ENCODE peak calls at places on chromosomes 16 and 17, in five cellular contexts. Y is GM23248, A is hepatocyte, H is GM23338, B is neural progenitor cell. Z is an unnamed sample.

GRCh38 chr17:40371261-40371929 is 6.9 kb upstream of the GJD3 start:
- DNase-seq in Y (no peak), A (no peak), H (peak; percentile 91), B (no peak), Z (no peak)

GRCh38 chr17:79792984-79793923 is 3.6 kb downstream of the CBX8 start:
- DNase-seq in Y (peak; percentile 89), A (peak; percentile 76), H (peak; percentile 66), B (peak; percentile 68), Z (no peak)

GRCh38 chr16:11374255-11374654 is 29.0 kb downstream of the RMI2 start:
- DNase-seq in Y (no peak), A (peak; percentile 6), H (no peak), B (no peak), Z (no peak)

GRCh38 chr16:86874141-86874540 is 295.8 kb downstream of the FOXL1 start:
- DNase-seq in Y (peak; percentile 41), A (peak; percentile 52), H (peak; percentile 74), B (peak; percentile 58), Z (peak; percentile 53)

GRCh38 chr17:1399366-1399678 is 700 bp downstream of the YWHAE start:
- DNase-seq in Y (no peak), A (peak; percentile 71), H (no peak), B (no peak), Z (no peak)

GRCh38 chr16:25950586-25951201 is 258.9 kb downstream of the HS3ST4 start:
- DNase-seq in Y (no peak), A (no peak), H (peak; percentile 78), B (peak; percentile 69), Z (no peak)

GRCh38 chr17:39924691-39925055 is 2.7 kb downstream of the ORMDL3 start:
- DNase-seq in Y (no peak), A (no peak), H (no peak), B (no peak), Z (no peak)

GRCh38 chr17:74963656-74964055 is 8.9 kb downstream of the HID1 start:
- DNase-seq in Y (no peak), A (no peak), H (peak; percentile 47), B (peak; percentile 35), Z (no peak)

GRCh38 chr17:1883536-1883935 is 53.7 kb downstream of the RPA1 start:
- DNase-seq in Y (no peak), A (no peak), H (no peak), B (no peak), Z (no peak)

GRCh38 chr17:73393962-73394361 is 82.2 kb upstream of the CDC42EP4 start:
- DNase-seq in Y (peak; percentile 26), A (peak; percentile 29), H (peak; percentile 45), B (no peak), Z (peak; percentile 48)

DNA sequence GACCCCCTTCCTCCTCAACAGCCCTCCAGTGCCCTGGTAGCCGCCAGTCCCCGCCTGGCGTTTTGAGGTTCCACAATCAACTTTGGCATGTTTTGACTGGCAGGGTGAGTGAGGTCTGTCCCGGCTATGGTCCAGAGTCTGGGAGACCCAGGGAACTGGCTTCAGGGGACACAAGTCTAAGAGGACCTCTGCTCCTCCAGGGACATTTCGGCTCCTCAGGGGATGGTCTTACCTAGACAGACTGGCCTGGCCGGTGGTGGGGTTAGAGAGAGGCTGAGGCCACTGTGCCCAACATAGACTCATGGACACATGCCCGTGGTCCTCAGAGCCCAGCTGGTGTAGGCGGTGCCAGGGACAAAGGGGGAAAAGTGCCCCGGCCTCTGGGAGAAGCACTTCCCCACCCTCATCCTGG is 2.2 kb downstream of the TMC8 start:
- DNase-seq in Y (no peak), A (no peak), H (no peak), B (no peak), Z (no peak)
- TF ChIP-seq EZH2 in Y (no peak), A (no peak), H (no peak), B (no peak), Z (no peak)

GRCh38 chr17:41666336-41666680 is 22.4 kb upstream of the EIF1 start:
- DNase-seq in Y (peak; percentile 47), A (peak; percentile 75), H (peak; percentile 50), B (peak; percentile 41), Z (peak; percentile 18)

GRCh38 chr17:41664587-41665565 is 23.8 kb upstream of the EIF1 start:
- DNase-seq in Y (no peak), A (no peak), H (no peak), B (no peak), Z (no peak)

GRCh38 chr17:41664172-41664457 is 24.6 kb upstream of the EIF1 start:
- DNase-seq in Y (no peak), A (no peak), H (no peak), B (no peak), Z (no peak)

GRCh38 chr17:41665566-41666335 is 22.9 kb upstream of the EIF1 start:
- DNase-seq in Y (peak; percentile 93), A (peak; percentile 95), H (peak; percentile 91), B (peak; percentile 92), Z (peak; percentile 86)

DNA sequence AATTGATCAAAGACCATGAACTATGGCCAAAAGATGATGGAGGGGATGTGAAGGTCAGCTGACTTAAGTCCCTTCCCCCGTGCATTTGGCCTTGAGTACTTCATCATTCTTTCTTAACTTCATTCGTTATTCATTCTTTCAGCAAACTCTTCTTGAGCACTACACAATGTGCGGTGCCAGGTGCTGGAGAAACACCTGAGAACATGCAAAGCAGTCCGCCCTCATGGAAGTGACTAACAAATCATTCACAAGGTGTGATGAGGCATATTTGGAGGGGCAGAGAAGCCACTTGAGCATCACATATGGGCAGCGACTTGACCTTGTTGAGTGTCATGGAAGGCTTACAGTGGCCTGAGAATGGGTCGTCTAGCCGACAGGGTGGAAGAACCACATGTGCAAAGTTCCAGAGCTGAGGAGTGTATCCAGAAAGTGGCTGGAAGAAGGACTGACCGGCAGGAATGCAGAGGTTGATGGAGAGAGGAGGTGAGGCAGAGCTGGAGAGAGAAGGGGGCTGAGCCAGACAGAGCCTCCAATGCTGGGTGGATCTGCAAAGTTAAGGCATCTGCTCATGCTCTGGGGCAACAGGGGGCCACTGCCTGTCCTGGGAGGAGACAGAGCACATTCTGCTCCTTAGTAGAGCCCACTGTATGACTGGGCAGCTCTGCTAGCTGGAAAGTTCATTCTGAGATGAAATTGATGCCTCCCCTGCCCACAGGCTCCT is 25.1 kb upstream of the EIF1 start:
- DNase-seq in Y (no peak), A (no peak), H (no peak), B (no peak), Z (no peak)
- TF ChIP-seq EZH2phosphoT487 in Y (no peak), A (no peak), H (no peak), B (no peak), Z (no peak)

DNA sequence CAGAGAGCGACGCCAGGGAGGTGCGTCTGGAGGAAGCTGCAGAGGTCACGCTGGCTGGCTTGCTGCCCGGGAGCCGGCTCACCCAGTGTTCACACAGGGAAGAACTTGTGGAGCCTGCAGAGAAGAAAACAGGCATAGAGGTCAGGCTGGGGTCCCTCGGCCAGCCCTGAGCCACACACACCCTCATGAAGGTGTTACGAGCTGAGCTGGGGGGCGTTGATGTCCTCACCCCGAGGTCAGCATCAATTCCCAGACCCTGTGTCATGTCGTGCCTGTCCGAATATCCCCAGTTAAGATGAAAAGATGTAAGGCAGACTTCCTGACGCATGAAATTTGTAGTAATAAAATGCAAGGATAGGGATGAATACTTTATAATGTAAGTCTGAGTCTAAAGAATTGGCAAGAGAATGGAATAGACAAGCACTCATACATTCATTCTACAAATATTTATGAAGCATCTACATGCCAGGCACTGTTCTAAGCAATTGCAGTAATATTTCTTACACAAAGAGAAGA is 77.1 kb downstream of the USP31 start:
- DNase-seq in Y (peak; percentile 90), A (no peak), H (no peak), B (no peak), Z (peak; percentile 29)
- H3K4me2 ChIP-seq in Y (peak overlapping the region; percentile 64), A (no peak overlapping the region), H (no peak overlapping the region), B (no peak overlapping the region), Z (no peak overlapping the region)

GRCh38 chr17:22464041-22464440 is 771.7 kb downstream of the KCNJ18 start:
- DNase-seq in Y (no peak), A (no peak), H (no peak), B (no peak), Z (no peak)
- TF ChIP-seq EZH2 in Y (no peak), A (no peak), H (no peak), B (no peak), Z (no peak)

DNA sequence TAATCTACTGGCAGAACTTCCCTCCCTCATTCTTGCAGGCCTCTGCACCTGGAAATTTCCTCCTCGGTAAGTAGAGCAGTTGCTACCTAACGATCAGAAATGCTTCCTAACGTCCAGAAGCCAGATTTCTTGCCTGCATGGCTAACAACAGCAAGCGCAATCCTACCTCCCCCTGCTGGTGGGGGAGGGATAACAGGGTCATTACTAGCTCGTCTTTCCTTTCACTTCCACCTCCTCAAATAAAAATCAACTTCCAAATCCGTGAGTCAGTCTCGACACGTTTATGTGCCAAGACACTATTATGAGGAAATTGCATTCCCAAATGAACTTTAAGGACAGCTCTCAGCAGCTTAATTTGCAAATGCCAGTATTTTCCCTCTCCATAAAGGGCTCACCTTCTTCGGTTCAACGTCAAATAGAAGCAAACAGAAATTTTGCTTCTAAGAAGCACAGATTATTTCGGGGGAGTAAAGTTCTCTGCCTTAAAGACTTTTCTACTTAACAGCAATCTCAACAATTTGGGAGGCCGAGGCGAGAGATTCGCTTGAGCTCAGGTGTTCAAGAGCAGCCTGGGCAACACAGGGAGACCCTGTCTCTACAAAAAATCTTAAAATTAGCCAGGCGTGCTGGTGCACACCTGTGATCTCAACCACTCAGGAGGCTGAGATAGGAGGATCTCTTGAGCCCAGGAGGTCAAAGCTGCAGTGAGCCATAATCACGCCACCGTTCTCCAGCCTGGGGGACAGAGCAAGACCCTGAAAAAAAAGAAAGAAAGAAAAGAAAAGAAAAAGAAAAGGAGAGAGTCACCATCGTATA is 188.6 kb upstream of the PSMD7 start:
- DNase-seq in Y (peak; percentile 46), A (peak; percentile 60), H (peak; percentile 87), B (peak; percentile 71), Z (peak; percentile 56)
- TF ChIP-seq EZH2phosphoT487 in Y (no peak), A (no peak), H (no peak), B (no peak), Z (no peak)

GRCh38 chr16:23832882-23833281 is 2.9 kb upstream of the PRKCB start:
- DNase-seq in Y (no peak), A (no peak), H (no peak), B (no peak), Z (no peak)

GRCh38 chr16:23827245-23827543 is 8.6 kb upstream of the PRKCB start:
- DNase-seq in Y (no peak), A (no peak), H (no peak), B (no peak), Z (no peak)

GRCh38 chr16:23826528-23827244 is 9.1 kb upstream of the PRKCB start:
- DNase-seq in Y (no peak), A (no peak), H (no peak), B (no peak), Z (no peak)

GRCh38 chr16:23830276-23830675 is 5.5 kb upstream of the PRKCB start:
- DNase-seq in Y (no peak), A (no peak), H (no peak), B (no peak), Z (no peak)

DNA sequence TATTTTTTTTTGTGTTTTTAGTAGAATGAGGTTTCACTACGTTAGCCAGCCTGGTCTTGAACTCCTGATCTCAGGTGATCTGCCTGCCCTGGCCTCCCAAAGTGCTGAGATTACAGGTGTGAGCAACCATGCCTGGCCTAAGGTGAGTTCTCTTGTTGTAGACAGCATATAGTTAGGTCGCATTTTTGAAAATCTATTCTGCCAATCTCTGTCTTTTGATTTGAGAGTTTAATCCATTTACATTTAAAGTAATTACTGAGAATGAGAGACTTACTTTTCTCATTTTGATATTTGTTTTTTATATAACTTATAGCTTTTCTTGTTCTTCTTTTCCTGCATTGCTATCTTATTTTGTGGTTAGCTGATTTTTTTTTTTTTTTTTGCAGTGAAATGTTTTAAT is 6.3 kb upstream of the PRKCB start:
- DNase-seq in Y (no peak), A (no peak), H (no peak), B (no peak), Z (no peak)
- H3K4me2 ChIP-seq in Y (no peak overlapping the region), A (no peak overlapping the region), H (no peak overlapping the region), B (no peak overlapping the region), Z (no peak overlapping the region)

Z was measured in PC-3.